ENCODE peak calls at places on chromosomes 2 and 18, in five cellular contexts. One of them, this sample, is unnamed.

GRCh38 chr2:97011977-97012569 is 25.7 kb upstream of the FAM178B start:
- DNase-seq in stimulated activated CD4-positive, alpha-beta T cell treated with anti-CD3 and anti-CD28 coated beads, Interleukin-15, amount 100 ng/mL, for 24 hours: no peak
- DNase-seq in KBM-7: peak; percentile 52
- DNase-seq in NCI-H226: peak; percentile 47
- DNase-seq in chondrocyte: no peak
- DNase-seq in this sample: peak; percentile 45

GRCh38 chr2:98909381-98910211 is 26.4 kb downstream of the CRACDL start:
- DNase-seq in NCI-H226: peak; percentile 94
- DNase-seq in KBM-7: peak; percentile 35
- DNase-seq in chondrocyte: no peak
- DNase-seq in stimulated activated CD4-positive, alpha-beta T cell treated with anti-CD3 and anti-CD28 coated beads, Interleukin-15, amount 100 ng/mL, for 24 hours: no peak
- DNase-seq in this sample: no peak

GRCh38 chr18:46297621-46298020 is 193.4 kb downstream of the HAUS1 start:
- DNase-seq in chondrocyte: no peak
- DNase-seq in KBM-7: no peak
- DNase-seq in stimulated activated CD4-positive, alpha-beta T cell treated with anti-CD3 and anti-CD28 coated beads, Interleukin-15, amount 100 ng/mL, for 24 hours: peak; percentile 13
- DNase-seq in NCI-H226: no peak
- DNase-seq in this sample: no peak

GRCh38 chr18:7084080-7084765 is 33.4 kb downstream of the LAMA1 start:
- DNase-seq in NCI-H226: peak; percentile 37
- DNase-seq in stimulated activated CD4-positive, alpha-beta T cell treated with anti-CD3 and anti-CD28 coated beads, Interleukin-15, amount 100 ng/mL, for 24 hours: no peak
- DNase-seq in chondrocyte: no peak
- DNase-seq in KBM-7: no peak
- DNase-seq in this sample: no peak

GRCh38 chr2:8872821-8873432 is 35.5 kb upstream of the KIDINS220 start:
- DNase-seq in KBM-7: peak; percentile 51
- DNase-seq in NCI-H226: peak; percentile 22
- DNase-seq in stimulated activated CD4-positive, alpha-beta T cell treated with anti-CD3 and anti-CD28 coated beads, Interleukin-15, amount 100 ng/mL, for 24 hours: no peak
- DNase-seq in chondrocyte: no peak
- DNase-seq in this sample: peak; percentile 24

GRCh38 chr2:174901075-174901474 is 104.1 kb downstream of the CHN1 start:
- DNase-seq in chondrocyte: no peak
- DNase-seq in NCI-H226: no peak
- DNase-seq in KBM-7: no peak
- DNase-seq in stimulated activated CD4-positive, alpha-beta T cell treated with anti-CD3 and anti-CD28 coated beads, Interleukin-15, amount 100 ng/mL, for 24 hours: peak; percentile 27
- DNase-seq in this sample: no peak

GRCh38 chr2:3445891-3446290 is 66.4 kb downstream of the TRAPPC12 start:
- DNase-seq in NCI-H226: no peak
- DNase-seq in KBM-7: no peak
- DNase-seq in stimulated activated CD4-positive, alpha-beta T cell treated with anti-CD3 and anti-CD28 coated beads, Interleukin-15, amount 100 ng/mL, for 24 hours: no peak
- DNase-seq in chondrocyte: no peak
- DNase-seq in this sample: no peak

GRCh38 chr2:43898134-43898957 is 59.6 kb downstream of the ABCG8 start:
- DNase-seq in KBM-7: no peak
- DNase-seq in stimulated activated CD4-positive, alpha-beta T cell treated with anti-CD3 and anti-CD28 coated beads, Interleukin-15, amount 100 ng/mL, for 24 hours: no peak
- DNase-seq in NCI-H226: no peak
- DNase-seq in chondrocyte: no peak
- DNase-seq in this sample: no peak

GRCh38 chr2:212854116-212854515 is 297.3 kb downstream of the IKZF2 start:
- DNase-seq in NCI-H226: peak; percentile 8
- DNase-seq in chondrocyte: no peak
- DNase-seq in stimulated activated CD4-positive, alpha-beta T cell treated with anti-CD3 and anti-CD28 coated beads, Interleukin-15, amount 100 ng/mL, for 24 hours: no peak
- DNase-seq in KBM-7: no peak
- DNase-seq in this sample: no peak

GRCh38 chr2:32770360-32770759 is 142.5 kb downstream of the TTC27 start:
- DNase-seq in KBM-7: no peak
- DNase-seq in stimulated activated CD4-positive, alpha-beta T cell treated with anti-CD3 and anti-CD28 coated beads, Interleukin-15, amount 100 ng/mL, for 24 hours: no peak
- DNase-seq in chondrocyte: no peak
- DNase-seq in NCI-H226: no peak
- DNase-seq in this sample: no peak